ENCODE peak calls at places on chromosomes 3 and 15, in seven cellular contexts. I is fibroblast of pulmonary artery, Z is lower lobe of right lung, S is fibroblast of villous mesenchyme, A is uterus, K is GM12865, G is cardiac muscle cell. R is an unnamed sample.

GRCh38 chr3:28300345-28300962 is 48.1 kb upstream of the ZCWPW2 start:
- DNase-seq in I (no peak), Z (no peak), S (no peak), A (no peak), K (no peak), G (no peak), R (no peak)

GRCh38 chr3:72340476-72341379 is 507.5 kb downstream of the SHQ1 start:
- DNase-seq in I (no peak), Z (no peak), S (peak), A (peak), K (peak), G (no peak), R (no peak)

GRCh38 chr15:25244731-25245585 is 193.9 kb downstream of the UBE3A start:
- DNase-seq in I (no peak), Z (peak), S (no peak), A (no peak), K (no peak), G (no peak), R (no peak)

GRCh38 chr3:129360224-129360623 is 68.2 kb downstream of the EFCAB12 start:
- DNase-seq in I (no peak), Z (no peak), S (no peak), A (no peak), K (no peak), G (no peak), R (no peak)

GRCh38 chr3:76570436-76571057 is 469.4 kb upstream of the ROBO2 start:
- DNase-seq in I (peak), Z (no peak), S (peak), A (no peak), K (peak), G (peak), R (no peak)

GRCh38 chr15:74630284-74631086 is 14.8 kb downstream of the CLK3 start:
- DNase-seq in I (no peak), Z (no peak), S (no peak), A (no peak), K (no peak), G (no peak), R (no peak)

GRCh38 chr15:100919481-100920405 is 586 bp downstream of the LRRK1 start:
- DNase-seq in I (no peak), Z (peak), S (peak), A (peak), K (peak), G (peak), R (no peak)

GRCh38 chr3:195818301-195818700 is 6.6 kb upstream of the MUC4 start:
- DNase-seq in I (no peak), Z (no peak), S (no peak), A (no peak), K (no peak), G (no peak), R (no peak)

GRCh38 chr15:75995611-75996010 is 16.6 kb downstream of the NRG4 start:
- DNase-seq in I (no peak), Z (no peak), S (no peak), A (no peak), K (no peak), G (no peak), R (no peak)

GRCh38 chr15:85920926-85921325 is 126.2 kb upstream of the KLHL25 start:
- DNase-seq in I (no peak), Z (no peak), S (no peak), A (no peak), K (no peak), G (no peak), R (no peak)

GRCh38 chr3:40951636-40952035 is 247.7 kb upstream of the CTNNB1 start:
- DNase-seq in I (peak), Z (no peak), S (peak), A (no peak), K (no peak), G (peak), R (no peak)

GRCh38 chr15:70466895-70467529 is 296.3 kb downstream of the UACA start:
- DNase-seq in I (peak), Z (peak), S (peak), A (peak), K (peak), G (peak), R (peak)

GRCh38 chr3:59436164-59436958 is 386.5 kb upstream of the CFAP20DC start:
- DNase-seq in I (no peak), Z (no peak), S (no peak), A (no peak), K (no peak), G (no peak), R (no peak)

GRCh38 chr3:100005670-100006393 is 108.5 kb downstream of the FILIP1L start:
- DNase-seq in I (peak), Z (no peak), S (no peak), A (no peak), K (no peak), G (peak), R (no peak)

GRCh38 chr3:100008081-100008698 is 106.1 kb downstream of the FILIP1L start:
- DNase-seq in I (no peak), Z (no peak), S (no peak), A (no peak), K (no peak), G (peak), R (no peak)

GRCh38 chr3:100007313-100007712 is 107.0 kb downstream of the FILIP1L start:
- DNase-seq in I (no peak), Z (no peak), S (no peak), A (no peak), K (no peak), G (no peak), R (no peak)

GRCh38 chr3:100004931-100005330 is 109.4 kb downstream of the FILIP1L start:
- DNase-seq in I (peak), Z (no peak), S (no peak), A (no peak), K (no peak), G (peak), R (no peak)

DNA sequence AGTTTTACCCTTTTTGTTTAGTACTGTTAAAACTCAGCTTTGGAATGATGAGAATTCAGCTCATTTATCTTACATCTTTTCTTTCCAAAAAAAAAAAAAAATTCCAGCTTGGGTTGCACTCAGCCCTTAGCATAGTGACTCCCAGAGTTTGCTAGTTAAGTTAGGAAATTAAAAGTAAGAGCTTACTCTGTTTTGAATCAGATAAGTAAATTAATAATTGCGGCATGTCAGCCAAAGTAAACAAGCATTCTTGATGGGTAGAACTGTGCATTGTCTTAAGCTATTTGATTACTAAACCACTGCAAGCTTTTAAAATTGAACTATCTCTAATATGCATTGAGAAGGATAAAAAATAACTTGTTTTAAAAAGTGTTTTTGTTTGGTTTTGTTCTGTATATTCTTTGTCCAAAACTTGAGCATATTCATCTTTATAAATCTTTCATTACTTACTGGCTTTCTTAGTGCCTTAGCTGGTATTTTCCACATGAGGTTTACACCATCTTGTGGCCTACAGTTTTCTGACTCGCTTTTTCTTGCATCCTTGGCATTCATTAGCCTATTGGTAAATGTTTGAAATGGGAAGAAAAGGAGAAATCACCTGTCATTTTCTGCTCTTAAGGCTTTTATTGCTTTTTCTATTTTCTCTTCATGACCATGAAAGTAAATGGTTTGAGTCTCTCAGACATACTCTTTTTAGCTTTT is 107.6 kb downstream of the FILIP1L start:
- DNase-seq in I (peak), Z (no peak), S (peak), A (no peak), K (no peak), G (peak), R (no peak)
- TF ChIP-seq CTCF in I (peak), Z (no peak), S (no peak), A (peak), K (no peak), G (no peak), R (no peak)

DNA sequence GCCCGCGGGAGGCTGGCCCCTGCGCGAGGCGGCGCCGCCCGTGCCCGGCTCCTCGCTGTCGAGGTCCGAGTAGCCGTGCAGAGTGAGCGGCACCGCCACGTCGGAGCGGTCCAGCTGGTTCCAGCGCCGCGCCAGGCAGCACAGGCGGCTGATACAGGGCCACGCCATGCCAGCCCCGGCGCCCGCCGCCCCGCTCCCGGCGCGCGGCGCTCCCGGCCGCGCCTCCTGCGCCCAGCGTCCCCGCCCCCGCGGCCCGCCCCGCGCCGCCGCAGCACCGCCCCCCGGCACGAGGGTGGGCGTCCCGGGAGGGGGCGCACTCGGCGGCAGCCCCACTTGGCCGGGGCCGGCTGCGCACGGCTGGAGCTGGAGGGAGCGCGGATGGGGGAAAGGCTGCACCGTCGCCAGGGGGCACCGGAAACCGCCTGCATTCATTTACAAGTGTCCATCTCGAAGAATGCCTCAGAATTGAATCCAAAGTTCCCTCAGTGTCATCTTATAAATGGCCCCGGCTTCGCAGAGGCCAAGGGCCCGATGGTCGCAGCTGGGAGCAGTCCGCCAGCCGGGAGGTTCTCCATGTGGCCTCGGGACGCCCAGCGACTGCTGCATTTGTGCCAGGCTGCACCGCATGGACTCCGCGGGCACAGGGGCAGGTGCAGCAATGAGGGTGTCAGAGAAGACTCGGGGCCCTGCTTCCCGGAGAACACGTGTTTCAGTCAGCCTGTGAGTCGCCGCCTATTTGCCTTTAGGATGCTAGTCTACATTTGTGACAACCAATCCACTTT is at the start of gene MAP6D1:
- DNase-seq in I (peak), Z (no peak), S (peak), A (peak), K (peak), G (peak), R (peak)
- TF ChIP-seq CTCF in I (peak), Z (peak), S (peak), A (peak), K (peak), G (peak), R (peak)

GRCh38 chr3:141312359-141313090 is 55.8 kb upstream of the ZBTB38 start:
- DNase-seq in I (no peak), Z (no peak), S (no peak), A (no peak), K (no peak), G (no peak), R (no peak)

GRCh38 chr3:141313091-141313683 is 55.1 kb upstream of the ZBTB38 start:
- DNase-seq in I (no peak), Z (no peak), S (no peak), A (no peak), K (no peak), G (no peak), R (no peak)

GRCh38 chr3:141311170-141311495 is 57.2 kb upstream of the ZBTB38 start:
- DNase-seq in I (no peak), Z (no peak), S (no peak), A (no peak), K (no peak), G (no peak), R (no peak)

GRCh38 chr3:141308588-141309218 is 59.6 kb upstream of the ZBTB38 start:
- DNase-seq in I (peak), Z (peak), S (peak), A (peak), K (no peak), G (peak), R (peak)

DNA sequence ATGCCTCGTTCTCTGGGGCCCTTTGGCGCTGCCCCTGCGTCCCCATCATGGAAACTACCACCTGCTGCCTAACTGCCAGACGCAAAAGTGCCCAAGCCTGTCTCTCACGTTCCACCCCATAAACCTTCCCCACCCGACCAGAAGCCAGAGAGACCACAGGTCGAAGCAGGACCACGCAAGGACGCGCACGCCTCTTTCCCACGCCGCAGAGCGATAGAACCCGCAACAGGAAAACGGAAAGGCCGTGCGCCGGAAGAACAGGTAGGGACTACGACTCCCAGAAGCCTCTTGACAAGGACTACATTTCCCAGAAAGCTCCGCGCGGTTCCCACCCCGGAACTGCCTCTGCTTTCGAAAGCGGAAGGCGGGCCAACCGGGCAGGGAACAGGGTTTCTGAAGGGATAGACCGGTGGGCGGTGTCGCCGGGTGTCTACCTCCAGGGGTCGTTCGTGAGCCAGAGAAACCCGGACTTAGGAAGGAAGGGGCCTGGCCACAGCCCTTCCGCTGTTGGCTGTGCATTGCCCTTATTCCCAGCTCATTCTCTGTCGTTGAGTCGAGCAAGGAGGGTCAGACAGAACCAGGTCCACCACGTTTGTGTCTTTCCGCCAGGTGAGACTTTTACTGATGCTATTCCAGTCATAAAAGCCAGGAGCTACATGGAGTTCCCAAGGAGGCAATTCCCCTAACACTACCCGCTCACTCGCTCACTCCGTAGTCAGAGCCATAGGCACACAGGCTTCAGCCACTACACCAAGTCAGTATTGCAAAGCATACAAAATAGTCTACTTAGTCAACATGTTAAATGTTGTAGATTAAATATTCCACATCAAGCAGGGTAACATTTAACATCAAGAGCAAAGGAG is 56.6 kb upstream of the ZBTB38 start:
- DNase-seq in I (peak), Z (peak), S (peak), A (peak), K (peak), G (peak), R (peak)
- TF ChIP-seq CTCF in I (peak), Z (peak), S (peak), A (peak), K (peak), G (peak), R (peak)

GRCh38 chr3:13890377-13891016 is 10.6 kb upstream of the WNT7A start:
- DNase-seq in I (no peak), Z (no peak), S (no peak), A (no peak), K (no peak), G (no peak), R (no peak)
- TF ChIP-seq CTCF in I (no peak), Z (no peak), S (no peak), A (no peak), K (no peak), G (no peak), R (no peak)

GRCh38 chr3:193262707-193263106 is 21.7 kb downstream of the PLAAT1 start:
- DNase-seq in I (no peak), Z (no peak), S (no peak), A (no peak), K (no peak), G (no peak), R (no peak)
- TF ChIP-seq CTCF in I (no peak), Z (no peak), S (no peak), A (no peak), K (no peak), G (no peak), R (no peak)